ENCODE peak calls at places on chromosomes 13 and 19, in eight cellular contexts. K is tibial nerve; B is SJSA1; H is upper lobe of right lung; L is fibroblast of lung; Y is CD8-positive, alpha-beta T cell; A is uterus; U is H9. G is an unnamed sample.

GRCh38 chr19:1283207-1283916 is 2.3 kb upstream of the EFNA2 start:
- DNase-seq in U (no peak), Y (no peak), A (no peak), B (no peak), L (no peak), K (no peak), H (no peak), G (no peak)

GRCh38 chr19:2049741-2050348 is 1.2 kb downstream of the MKNK2 start:
- DNase-seq in A (peak; percentile 80), H (peak; percentile 94), B (peak; percentile 48), U (peak; percentile 55), L (peak; percentile 74), K (peak; percentile 81), Y (peak; percentile 56), G (peak; percentile 72)

GRCh38 chr13:27172495-27172842 is 858 bp upstream of the USP12 start:
- DNase-seq in A (no peak), B (no peak), K (peak; percentile 15), U (no peak), L (peak; percentile 55), H (no peak), Y (no peak), G (no peak)

GRCh38 chr19:10104665-10105221 is 1.4 kb upstream of the PPAN start:
- DNase-seq in H (no peak), A (no peak), K (no peak), Y (peak; percentile 68), B (no peak), L (no peak), U (no peak), G (peak; percentile 63)

GRCh38 chr19:48480151-48480475 is 10.9 kb downstream of the CYTH2 start:
- DNase-seq in K (peak; percentile 48), L (no peak), H (peak; percentile 77), B (no peak), A (peak; percentile 68), U (no peak), Y (peak; percentile 25), G (no peak)

GRCh38 chr13:102729560-102730275 is 34.9 kb upstream of the METTL21C start:
- DNase-seq in H (no peak), L (peak; percentile 67), B (no peak), A (no peak), Y (no peak), K (no peak), U (no peak), G (no peak)

GRCh38 chr19:1307320-1307719 is 21.6 kb downstream of the EFNA2 start:
- DNase-seq in H (no peak), A (no peak), Y (no peak), K (no peak), B (no peak), L (no peak), U (no peak), G (no peak)

GRCh38 chr19:11141937-11142527 is 13.6 kb downstream of the SPC24 start:
- DNase-seq in B (no peak), Y (no peak), A (peak; percentile 53), L (no peak), U (peak; percentile 57), H (peak; percentile 70), K (no peak), G (no peak)

GRCh38 chr19:3403489-3404323 is 37.3 kb downstream of the NFIC start:
- DNase-seq in L (peak; percentile 96), B (peak; percentile 97), Y (no peak), K (peak; percentile 81), U (no peak), H (peak; percentile 93), A (peak; percentile 93), G (no peak)

GRCh38 chr19:28416245-28416644 is 796.7 kb downstream of the UQCRFS1 start:
- DNase-seq in U (no peak), H (no peak), A (no peak), K (no peak), B (no peak), L (no peak), Y (no peak), G (no peak)

GRCh38 chr13:59681630-59682311 is 482.0 kb downstream of the DIAPH3 start:
- DNase-seq in A (no peak), L (no peak), Y (no peak), U (no peak), B (no peak), H (no peak), K (no peak), G (no peak)

GRCh38 chr19:39218230-39219007 is 14.4 kb upstream of the SYCN start:
- DNase-seq in Y (no peak), A (no peak), K (no peak), B (no peak), L (no peak), H (no peak), U (no peak), G (no peak)

GRCh38 chr13:81017525-81018152 is 676.7 kb upstream of the SPRY2 start:
- DNase-seq in K (no peak), U (no peak), Y (no peak), L (peak; percentile 27), B (no peak), H (no peak), A (no peak), G (no peak)

GRCh38 chr19:49677232-49677881 is at the start of gene PRMT1:
- DNase-seq in L (peak; percentile 29), K (no peak), U (peak; percentile 69), A (no peak), B (peak; percentile 57), Y (peak; percentile 24), H (peak; percentile 79), G (peak; percentile 70)

GRCh38 chr19:1104452-1105216 is 840 bp downstream of the GPX4 start:
- DNase-seq in U (peak; percentile 77), B (peak; percentile 76), L (peak; percentile 67), Y (peak; percentile 55), H (peak; percentile 93), A (peak; percentile 75), K (peak; percentile 59), G (peak; percentile 87)

GRCh38 chr13:21673592-21674270 is 2.9 kb downstream of the FGF9 start:
- DNase-seq in B (no peak), L (peak; percentile 41), K (no peak), H (peak; percentile 82), A (no peak), U (peak; percentile 71), Y (no peak), G (peak; percentile 58)

GRCh38 chr19:49282184-49282583 is 42.8 kb downstream of the SLC6A16 start:
- DNase-seq in H (no peak), Y (no peak), B (no peak), U (no peak), A (no peak), K (no peak), L (no peak), G (no peak)

GRCh38 chr13:50677687-50678463 is 165.6 kb downstream of the DLEU7 start:
- DNase-seq in Y (no peak), B (no peak), U (no peak), L (peak; percentile 72), K (no peak), H (no peak), A (no peak), G (no peak)

GRCh38 chr13:38662362-38662761 is 24.5 kb upstream of the FREM2 start:
- DNase-seq in H (no peak), K (no peak), B (no peak), Y (no peak), A (no peak), L (peak; percentile 87), U (no peak), G (no peak)

GRCh38 chr13:94192576-94192975 is 286.9 kb downstream of the DCT start:
- DNase-seq in Y (no peak), U (peak; percentile 57), A (no peak), L (no peak), H (no peak), B (no peak), K (peak; percentile 30), G (no peak)

GRCh38 chr13:113446488-113446854 is 6.8 kb downstream of the ADPRHL1 start:
- DNase-seq in K (no peak), Y (no peak), H (peak; percentile 6), B (no peak), A (no peak), L (no peak), U (no peak), G (no peak)

GRCh38 chr13:113448545-113448884 is 4.8 kb downstream of the ADPRHL1 start:
- DNase-seq in Y (no peak), U (peak; percentile 31), A (no peak), H (peak; percentile 76), L (no peak), B (no peak), K (no peak), G (no peak)

GRCh38 chr13:113445791-113446487 is 7.3 kb downstream of the ADPRHL1 start:
- DNase-seq in U (no peak), L (no peak), Y (no peak), H (peak; percentile 51), A (no peak), K (no peak), B (no peak), G (no peak)

GRCh38 chr13:113448885-113449692 is 4.2 kb downstream of the ADPRHL1 start:
- DNase-seq in L (no peak), U (no peak), H (peak; percentile 78), Y (peak; percentile 9), B (peak; percentile 70), A (peak; percentile 64), K (peak; percentile 28), G (no peak)

GRCh38 chr13:113447596-113447995 is 5.7 kb downstream of the ADPRHL1 start:
- DNase-seq in A (no peak), L (no peak), Y (no peak), U (no peak), H (peak; percentile 35), B (no peak), K (no peak), G (no peak)
- H3K4me1 ChIP-seq in A (no peaks in the 10 kb centered on the region), L (no peaks in the 10 kb centered on the region), Y (no peaks in the 10 kb centered on the region), U (no peaks in the 10 kb centered on the region), H (no peaks in the 10 kb centered on the region), B (peaks cover 14% of the 10 kb centered on the region), K (no peaks in the 10 kb centered on the region), G (no peaks in the 10 kb centered on the region)

DNA sequence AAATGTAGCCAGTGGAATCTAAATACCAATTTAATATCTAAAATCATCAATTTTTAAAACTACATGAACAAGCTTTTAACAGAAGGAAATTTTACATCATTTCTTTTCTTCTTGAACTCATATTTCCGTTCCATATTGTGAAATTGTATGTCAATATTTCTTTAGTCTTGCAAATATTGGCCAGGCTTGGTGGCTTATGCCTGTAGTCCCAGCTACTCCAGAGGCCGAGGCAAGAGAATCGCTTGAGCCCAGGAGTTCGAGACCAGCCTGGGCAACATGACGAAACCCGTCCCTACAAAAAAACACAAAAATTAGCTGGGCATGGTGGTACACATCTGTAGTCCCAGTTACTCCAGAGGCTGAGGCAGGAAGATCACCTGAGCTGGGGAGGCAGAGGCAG is 1.6 kb upstream of the SPART start:
- DNase-seq in B (no peak), L (no peak), Y (no peak), K (no peak), U (no peak), H (no peak), A (no peak), G (no peak)
- H3K27me3 ChIP-seq in B (no peaks in the 10 kb centered on the region), L (no peaks in the 10 kb centered on the region), Y (no peaks in the 10 kb centered on the region), K (no peaks in the 10 kb centered on the region), U (no peaks in the 10 kb centered on the region), H (no peaks in the 10 kb centered on the region), A (no peaks in the 10 kb centered on the region), G (no peaks in the 10 kb centered on the region)

GRCh38 chr13:100511422-100511821 is 77.2 kb downstream of the GGACT start:
- DNase-seq in Y (no peak), A (no peak), U (no peak), B (no peak), K (no peak), L (no peak), H (no peak), G (no peak)
- H3K27ac ChIP-seq in Y (no peak overlapping the region), A (no peak overlapping the region), U (peak overlapping the region; percentile 58), B (no peak overlapping the region), K (no peak overlapping the region), L (no peak overlapping the region), H (no peak overlapping the region), G (no peak overlapping the region)

GRCh38 chr13:100184095-100184494 is 95.2 kb downstream of the PCCA start:
- DNase-seq in B (no peak), A (no peak), Y (no peak), U (no peak), H (no peak), K (no peak), L (no peak), G (no peak)

GRCh38 chr13:100182894-100183490 is 94.1 kb downstream of the PCCA start:
- DNase-seq in B (no peak), K (no peak), L (no peak), A (no peak), U (no peak), Y (no peak), H (no peak), G (no peak)
- H3K4me1 ChIP-seq in B (no peaks in the 10 kb centered on the region), K (no peaks in the 10 kb centered on the region), L (no peaks in the 10 kb centered on the region), A (no peaks in the 10 kb centered on the region), U (no peaks in the 10 kb centered on the region), Y (peaks cover 14% of the 10 kb centered on the region), H (no peaks in the 10 kb centered on the region), G (peaks cover 13% of the 10 kb centered on the region)

G was measured in naive thymus-derived CD4-positive, alpha-beta T cell.